ENCODE peak calls at places on chromosomes 1 and 21, in four cellular contexts. One of them, this sample, is unnamed.

GRCh38 chr1:44339731-44340130 is 15.3 kb downstream of the ERI3 start:
- DNase-seq in K562: no peak
- DNase-seq in naive thymus-derived CD4-positive, alpha-beta T cell: no peak
- DNase-seq in heart right ventricle: no peak
- DNase-seq in this sample: no peak

GRCh38 chr1:205658943-205659581 is 21.2 kb downstream of the SLC45A3 start:
- DNase-seq in K562: peak; percentile 92
- DNase-seq in naive thymus-derived CD4-positive, alpha-beta T cell: peak; percentile 65
- DNase-seq in heart right ventricle: peak; percentile 86
- DNase-seq in this sample: peak; percentile 79

GRCh38 chr1:56915960-56916359 is 49.9 kb downstream of the C8B start:
- DNase-seq in K562: no peak
- DNase-seq in naive thymus-derived CD4-positive, alpha-beta T cell: no peak
- DNase-seq in heart right ventricle: peak; percentile 31
- DNase-seq in this sample: no peak

GRCh38 chr21:15152591-15152990 is 87.8 kb upstream of the NRIP1 start:
- DNase-seq in K562: no peak
- DNase-seq in naive thymus-derived CD4-positive, alpha-beta T cell: no peak
- DNase-seq in heart right ventricle: no peak
- DNase-seq in this sample: no peak

GRCh38 chr1:60010690-60011089 is 62.9 kb downstream of the C1orf87 start:
- DNase-seq in K562: no peak
- DNase-seq in naive thymus-derived CD4-positive, alpha-beta T cell: no peak
- DNase-seq in heart right ventricle: no peak
- DNase-seq in this sample: no peak

GRCh38 chr1:160681067-160681890 is 30.3 kb downstream of the CD48 start:
- DNase-seq in K562: peak; percentile 82
- DNase-seq in naive thymus-derived CD4-positive, alpha-beta T cell: peak; percentile 88
- DNase-seq in heart right ventricle: peak; percentile 67
- DNase-seq in this sample: peak; percentile 69

GRCh38 chr1:247906504-247907047 is 11.2 kb downstream of the OR2W3 start:
- DNase-seq in K562: no peak
- DNase-seq in naive thymus-derived CD4-positive, alpha-beta T cell: peak; percentile 5
- DNase-seq in heart right ventricle: no peak
- DNase-seq in this sample: no peak

GRCh38 chr1:236144033-236144432 is 1.7 kb downstream of the GPR137B start:
- DNase-seq in K562: no peak
- DNase-seq in naive thymus-derived CD4-positive, alpha-beta T cell: no peak
- DNase-seq in heart right ventricle: no peak
- DNase-seq in this sample: no peak

GRCh38 chr21:36456714-36457399 is 23.1 kb downstream of the CLDN14 start:
- DNase-seq in K562: no peak
- DNase-seq in naive thymus-derived CD4-positive, alpha-beta T cell: no peak
- DNase-seq in heart right ventricle: no peak
- DNase-seq in this sample: no peak

GRCh38 chr21:46559291-46559983 is 45.4 kb downstream of the S100B start:
- DNase-seq in K562: peak; percentile 11
- DNase-seq in naive thymus-derived CD4-positive, alpha-beta T cell: peak; percentile 77
- DNase-seq in heart right ventricle: no peak
- DNase-seq in this sample: no peak

GRCh38 chr1:215957692-215958091 is 390.6 kb downstream of the KCTD3 start:
- DNase-seq in K562: no peak
- DNase-seq in naive thymus-derived CD4-positive, alpha-beta T cell: no peak
- DNase-seq in heart right ventricle: no peak
- DNase-seq in this sample: peak; percentile 9

GRCh38 chr1:101302831-101303511 is 66.2 kb downstream of the S1PR1 start:
- DNase-seq in K562: no peak
- DNase-seq in naive thymus-derived CD4-positive, alpha-beta T cell: no peak
- DNase-seq in heart right ventricle: no peak
- DNase-seq in this sample: no peak

GRCh38 chr1:84957956-84958355 is 39.0 kb downstream of the MCOLN2 start:
- DNase-seq in K562: no peak
- DNase-seq in naive thymus-derived CD4-positive, alpha-beta T cell: no peak
- DNase-seq in heart right ventricle: no peak
- DNase-seq in this sample: no peak

GRCh38 chr1:167071286-167071685 is 18.9 kb downstream of the GPA33 start:
- DNase-seq in K562: no peak
- DNase-seq in naive thymus-derived CD4-positive, alpha-beta T cell: no peak
- DNase-seq in heart right ventricle: no peak
- DNase-seq in this sample: no peak

GRCh38 chr21:33844104-33844889 is 71.3 kb downstream of the ATP5PO start:
- DNase-seq in K562: no peak
- DNase-seq in naive thymus-derived CD4-positive, alpha-beta T cell: no peak
- DNase-seq in heart right ventricle: peak; percentile 37
- DNase-seq in this sample: peak; percentile 53

GRCh38 chr1:109787211-109787844 is 23.6 kb upstream of the EPS8L3 start:
- DNase-seq in K562: no peak
- DNase-seq in naive thymus-derived CD4-positive, alpha-beta T cell: no peak
- DNase-seq in heart right ventricle: no peak
- DNase-seq in this sample: no peak

GRCh38 chr1:119139393-119139792 is 1.1 kb downstream of the WARS2 start:
- DNase-seq in K562: no peak
- DNase-seq in naive thymus-derived CD4-positive, alpha-beta T cell: peak; percentile 24
- DNase-seq in heart right ventricle: no peak
- DNase-seq in this sample: no peak

GRCh38 chr1:152035406-152036315 is 1.1 kb downstream of the S100A11 start:
- DNase-seq in K562: peak; percentile 33
- DNase-seq in naive thymus-derived CD4-positive, alpha-beta T cell: no peak
- DNase-seq in heart right ventricle: no peak
- DNase-seq in this sample: peak; percentile 42

GRCh38 chr1:97337250-97338030 is 583.4 kb downstream of the DPYD start:
- DNase-seq in K562: no peak
- DNase-seq in naive thymus-derived CD4-positive, alpha-beta T cell: no peak
- DNase-seq in heart right ventricle: no peak
- DNase-seq in this sample: no peak

GRCh38 chr21:34606621-34607020 is 8.3 kb downstream of the RCAN1 start:
- DNase-seq in K562: no peak
- DNase-seq in naive thymus-derived CD4-positive, alpha-beta T cell: no peak
- DNase-seq in heart right ventricle: no peak
- DNase-seq in this sample: no peak

GRCh38 chr1:213666113-213666512 is 321.7 kb upstream of the PROX1 start:
- DNase-seq in K562: no peak
- DNase-seq in naive thymus-derived CD4-positive, alpha-beta T cell: no peak
- DNase-seq in heart right ventricle: no peak
- DNase-seq in this sample: no peak

GRCh38 chr1:99969729-99970591 is at the start of gene SLC35A3:
- DNase-seq in K562: peak; percentile 68
- DNase-seq in naive thymus-derived CD4-positive, alpha-beta T cell: peak; percentile 78
- DNase-seq in heart right ventricle: peak; percentile 82
- DNase-seq in this sample: peak; percentile 80

GRCh38 chr1:66239834-66240233 is 294.1 kb upstream of the SGIP1 start:
- DNase-seq in K562: peak; percentile 9
- DNase-seq in naive thymus-derived CD4-positive, alpha-beta T cell: no peak
- DNase-seq in heart right ventricle: no peak
- DNase-seq in this sample: peak; percentile 6

GRCh38 chr21:44380876-44381275 is 27.5 kb downstream of the TRPM2 start:
- DNase-seq in K562: no peak
- DNase-seq in naive thymus-derived CD4-positive, alpha-beta T cell: no peak
- DNase-seq in heart right ventricle: no peak
- DNase-seq in this sample: no peak

GRCh38 chr21:34825101-34825500 is 156.3 kb downstream of the CLIC6 start:
- DNase-seq in K562: no peak
- DNase-seq in naive thymus-derived CD4-positive, alpha-beta T cell: no peak
- DNase-seq in heart right ventricle: no peak
- DNase-seq in this sample: no peak

GRCh38 chr1:167488786-167489185 is 29.5 kb downstream of the CD247 start:
- DNase-seq in K562: no peak
- DNase-seq in naive thymus-derived CD4-positive, alpha-beta T cell: no peak
- DNase-seq in heart right ventricle: no peak
- DNase-seq in this sample: peak; percentile 24

GRCh38 chr21:15063081-15063820 is 1.5 kb downstream of the NRIP1 start:
- DNase-seq in K562: no peak
- DNase-seq in naive thymus-derived CD4-positive, alpha-beta T cell: peak; percentile 32
- DNase-seq in heart right ventricle: no peak
- DNase-seq in this sample: peak; percentile 56

GRCh38 chr1:111422546-111423391 is 4.8 kb downstream of the OVGP1 start:
- DNase-seq in K562: no peak
- DNase-seq in naive thymus-derived CD4-positive, alpha-beta T cell: no peak
- DNase-seq in heart right ventricle: no peak
- DNase-seq in this sample: peak; percentile 9

GRCh38 chr1:248243204-248243603 is 12.0 kb downstream of the OR2M4 start:
- DNase-seq in K562: peak; percentile 23
- DNase-seq in naive thymus-derived CD4-positive, alpha-beta T cell: peak; percentile 21
- DNase-seq in heart right ventricle: no peak
- DNase-seq in this sample: peak; percentile 33

GRCh38 chr1:245859510-245860114 is 647.5 kb downstream of the SMYD3 start:
- DNase-seq in K562: no peak
- DNase-seq in naive thymus-derived CD4-positive, alpha-beta T cell: no peak
- DNase-seq in heart right ventricle: peak; percentile 17
- DNase-seq in this sample: no peak

GRCh38 chr21:46441961-46442498 is 16.7 kb upstream of the DIP2A start:
- DNase-seq in K562: no peak
- DNase-seq in naive thymus-derived CD4-positive, alpha-beta T cell: no peak
- DNase-seq in heart right ventricle: no peak
- DNase-seq in this sample: no peak

GRCh38 chr1:56081151-56081550 is 498.2 kb downstream of the PLPP3 start:
- DNase-seq in K562: no peak
- DNase-seq in naive thymus-derived CD4-positive, alpha-beta T cell: no peak
- DNase-seq in heart right ventricle: peak; percentile 27
- DNase-seq in this sample: no peak

GRCh38 chr1:237041795-237042466 is at the start of gene RYR2:
- DNase-seq in K562: no peak
- DNase-seq in naive thymus-derived CD4-positive, alpha-beta T cell: no peak
- DNase-seq in heart right ventricle: peak; percentile 57
- DNase-seq in this sample: no peak

GRCh38 chr1:116984406-116985160 is 17.0 kb upstream of the CD101 start:
- DNase-seq in K562: no peak
- DNase-seq in naive thymus-derived CD4-positive, alpha-beta T cell: no peak
- DNase-seq in heart right ventricle: no peak
- DNase-seq in this sample: no peak

GRCh38 chr1:65334081-65334480 is 24.7 kb downstream of the DNAJC6 start:
- DNase-seq in K562: no peak
- DNase-seq in naive thymus-derived CD4-positive, alpha-beta T cell: no peak
- DNase-seq in heart right ventricle: no peak
- DNase-seq in this sample: no peak

DNA sequence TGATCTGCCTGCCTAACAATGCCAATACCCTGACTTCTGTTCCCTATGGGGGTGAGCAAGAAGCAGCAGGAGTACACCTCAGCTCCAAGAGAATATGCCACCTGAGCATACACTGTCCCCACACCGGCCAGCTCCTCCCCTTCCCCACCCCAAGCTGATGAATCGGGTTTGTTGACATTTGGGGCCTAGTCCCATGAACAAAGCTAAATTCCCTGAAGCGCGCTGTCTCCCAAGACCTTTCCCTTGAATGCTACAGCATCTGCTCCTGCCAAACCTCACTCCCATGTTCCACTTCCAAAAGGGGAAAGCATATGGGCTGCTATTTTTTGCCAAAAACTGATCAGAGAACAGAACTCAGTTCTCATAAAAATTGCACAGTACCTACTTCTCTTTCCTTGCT is 220.4 kb upstream of the CAMK1G start:
- DNase-seq in K562: no peak
- DNase-seq in naive thymus-derived CD4-positive, alpha-beta T cell: no peak
- DNase-seq in heart right ventricle: no peak
- DNase-seq in this sample: no peak
- H3K4me1 ChIP-seq in K562: no peaks in the 10 kb centered on the region
- H3K4me1 ChIP-seq in naive thymus-derived CD4-positive, alpha-beta T cell: no peaks in the 10 kb centered on the region
- H3K4me1 ChIP-seq in heart right ventricle: no peaks in the 10 kb centered on the region
- H3K4me1 ChIP-seq in this sample: peaks cover 41% of the 10 kb centered on the region

GRCh38 chr1:88462481-88463261 is 221.4 kb upstream of the PKN2 start:
- DNase-seq in K562: no peak
- DNase-seq in naive thymus-derived CD4-positive, alpha-beta T cell: no peak
- DNase-seq in heart right ventricle: peak; percentile 34
- DNase-seq in this sample: no peak

GRCh38 chr1:88466899-88467580 is 217.0 kb upstream of the PKN2 start:
- DNase-seq in K562: no peak
- DNase-seq in naive thymus-derived CD4-positive, alpha-beta T cell: no peak
- DNase-seq in heart right ventricle: peak; percentile 8
- DNase-seq in this sample: no peak

GRCh38 chr1:88463401-88463800 is 220.7 kb upstream of the PKN2 start:
- DNase-seq in K562: no peak
- DNase-seq in naive thymus-derived CD4-positive, alpha-beta T cell: no peak
- DNase-seq in heart right ventricle: no peak
- DNase-seq in this sample: no peak
- H3K4me3 ChIP-seq in K562: no peak overlapping the region
- H3K4me3 ChIP-seq in naive thymus-derived CD4-positive, alpha-beta T cell: no peak overlapping the region
- H3K4me3 ChIP-seq in heart right ventricle: peak overlapping the region; percentile 47
- H3K4me3 ChIP-seq in this sample: no peak overlapping the region

DNA sequence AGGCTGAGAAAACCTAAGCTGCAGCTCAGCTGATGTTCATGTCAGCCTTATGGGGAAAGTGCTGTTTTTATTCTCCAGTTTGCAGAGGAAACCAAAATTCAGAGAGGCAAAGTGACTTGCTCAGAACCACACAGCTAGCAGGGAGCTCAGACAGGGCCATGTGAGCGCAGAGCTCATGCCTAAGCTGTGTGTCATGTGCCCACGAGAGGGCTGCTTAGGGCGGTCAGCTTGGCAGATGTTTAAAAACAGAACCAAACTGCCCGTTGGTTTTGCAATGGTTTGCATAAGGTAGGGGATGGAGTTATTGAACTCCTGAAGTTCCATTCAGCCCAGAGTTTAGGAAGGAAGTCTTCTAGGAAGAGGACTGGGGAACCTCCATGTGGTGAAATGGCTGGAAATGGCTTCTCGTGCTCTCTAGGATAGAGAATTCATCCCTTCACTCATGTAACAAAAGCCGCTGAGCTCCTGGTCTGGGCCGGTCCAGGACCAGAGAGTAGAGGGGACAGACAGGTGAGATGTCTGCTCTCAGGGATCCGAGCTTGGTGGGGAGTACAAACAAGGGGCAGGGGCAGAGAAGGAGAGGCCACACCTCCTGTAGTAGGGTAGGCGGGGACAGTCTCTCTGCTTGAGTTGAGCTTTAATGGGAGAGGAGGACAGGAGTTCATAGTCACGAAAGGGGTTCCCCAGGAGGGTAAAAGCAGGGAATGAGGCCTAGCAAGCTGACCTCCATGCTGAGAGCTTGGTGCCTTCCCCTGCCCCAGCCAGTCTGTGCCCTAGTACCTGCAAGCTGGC is 46.9 kb downstream of the ARHGEF10L start:
- DNase-seq in K562: no peak
- DNase-seq in naive thymus-derived CD4-positive, alpha-beta T cell: no peak
- DNase-seq in heart right ventricle: no peak
- DNase-seq in this sample: no peak
- H3K27ac ChIP-seq in K562: no peak overlapping the region
- H3K27ac ChIP-seq in naive thymus-derived CD4-positive, alpha-beta T cell: no peak overlapping the region
- H3K27ac ChIP-seq in heart right ventricle: peak overlapping the region; percentile 88
- H3K27ac ChIP-seq in this sample: no peak overlapping the region

DNA sequence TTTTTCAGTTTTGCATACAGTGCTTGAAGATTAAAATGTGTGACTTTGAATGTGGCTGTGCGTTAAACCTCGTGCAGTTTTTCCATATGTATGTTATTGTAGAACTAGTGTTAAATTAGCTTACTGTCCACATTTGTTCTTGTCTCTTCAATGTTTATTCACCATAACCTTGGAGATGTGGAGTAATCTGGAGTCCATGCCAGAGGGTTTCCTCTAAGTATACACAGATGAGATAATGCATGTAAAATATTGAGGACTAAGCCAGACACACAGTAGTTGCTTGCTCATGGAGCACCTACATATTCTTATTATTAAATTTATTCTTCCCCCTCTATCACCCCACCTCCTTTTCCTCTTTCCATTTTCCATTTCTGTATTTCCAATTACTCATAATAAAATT is 7.7 kb upstream of the GIPC2 start:
- DNase-seq in K562: no peak
- DNase-seq in naive thymus-derived CD4-positive, alpha-beta T cell: no peak
- DNase-seq in heart right ventricle: no peak
- DNase-seq in this sample: no peak
- H3K4me1 ChIP-seq in K562: no peaks in the 10 kb centered on the region
- H3K4me1 ChIP-seq in naive thymus-derived CD4-positive, alpha-beta T cell: no peaks in the 10 kb centered on the region
- H3K4me1 ChIP-seq in heart right ventricle: peaks cover 1% of the 10 kb centered on the region
- H3K4me1 ChIP-seq in this sample: no peaks in the 10 kb centered on the region

GRCh38 chr1:202807367-202807925 is 775 bp downstream of the KDM5B start:
- DNase-seq in K562: peak; percentile 86
- DNase-seq in naive thymus-derived CD4-positive, alpha-beta T cell: peak; percentile 43
- DNase-seq in heart right ventricle: peak; percentile 18
- DNase-seq in this sample: peak; percentile 42
- H3K4me3 ChIP-seq in K562: peak overlapping the region; percentile 83
- H3K4me3 ChIP-seq in naive thymus-derived CD4-positive, alpha-beta T cell: peak overlapping the region; percentile 79
- H3K4me3 ChIP-seq in heart right ventricle: peak overlapping the region; percentile 82
- H3K4me3 ChIP-seq in this sample: peak overlapping the region; percentile 72

This sample was measured in SJCRH30.